ENCODE peak calls at places on chromosomes 12 and 14, in four cellular contexts. M is EL; L is stimulated activated CD4-positive, alpha-beta T cell treated with anti-CD3 and anti-CD28 coated beads, Interleukin-4, amount 100 ng/mL, for 24 hours; H is GM13976. S is an unnamed sample.

GRCh38 chr12:111780615-111781014 is 13.9 kb downstream of the ALDH2 start:
- DNase-seq in H (no peak), M (no peak), L (no peak), S (no peak)

GRCh38 chr14:105436891-105437722 is 17.5 kb downstream of the MTA1 start:
- DNase-seq in H (no peak), M (no peak), L (no peak), S (no peak)

GRCh38 chr12:943051-943450 is 6.4 kb downstream of the RAD52 start:
- DNase-seq in H (no peak), L (no peak), M (no peak), S (no peak)

GRCh38 chr14:74934476-74935339 is 11.6 kb upstream of the RPS6KL1 start:
- DNase-seq in M (no peak), H (no peak), L (no peak), S (no peak)

GRCh38 chr12:39620664-39621658 is 1.4 kb upstream of the ABCD2 start:
- DNase-seq in M (no peak), H (peak), L (peak), S (no peak)

GRCh38 chr12:131829351-131829794 is 1.2 kb downstream of the MMP17 start:
- DNase-seq in L (no peak), M (peak), H (no peak), S (no peak)

GRCh38 chr12:90460681-90461080 is 494.3 kb downstream of the CCER1 start:
- DNase-seq in H (no peak), L (no peak), M (no peak), S (no peak)

GRCh38 chr14:88168498-88169165 is 154.4 kb downstream of the KCNK10 start:
- DNase-seq in L (peak), H (peak), M (peak), S (peak)

GRCh38 chr14:37599527-37600368 is 4.3 kb downstream of the TTC6 start:
- DNase-seq in H (no peak), M (peak), L (no peak), S (no peak)

GRCh38 chr14:77376380-77376770 is 519 bp downstream of the TMED8 start:
- DNase-seq in H (peak), L (peak), M (peak), S (peak)

GRCh38 chr12:10122689-10123088 is 7.3 kb downstream of the CLEC7A start:
- DNase-seq in H (no peak), M (no peak), L (no peak), S (no peak)